ENCODE peak calls at places on chromosomes 7 and 10, in seven cellular contexts. I, K, P, M, H, S and J are unnamed samples.
A peak's percentile ranks its signal among the peaks of the same experiment; 100 is the strongest.

GRCh38 chr10:105681051-105681450 is 1040.0 kb downstream of the SORCS3 start:
- DNase-seq in P (no peak), S (peak; percentile 41), M (no peak), H (no peak), I (peak; percentile 8), K (no peak), J (no peak)

GRCh38 chr7:143345428-143345900 is 17.0 kb downstream of the FAM131B start:
- DNase-seq in P (peak; percentile 49), K (peak; percentile 78), M (no peak), H (no peak), S (peak; percentile 68), I (peak; percentile 70), J (peak; percentile 90)

GRCh38 chr7:159118623-159119022 is 26.0 kb downstream of the VIPR2 start:
- DNase-seq in M (no peak), I (no peak), H (peak; percentile 54), S (no peak), K (no peak), P (peak; percentile 22), J (no peak)

GRCh38 chr10:110704070-110704469 is 59.9 kb downstream of the RBM20 start:
- DNase-seq in P (no peak), M (no peak), S (no peak), H (no peak), I (no peak), K (no peak), J (no peak)

GRCh38 chr7:107658467-107658866 is 2.2 kb upstream of the SLC26A4 start:
- DNase-seq in S (no peak), I (no peak), M (no peak), H (no peak), K (no peak), P (no peak), J (no peak)

GRCh38 chr10:125158528-125159485 is 1.6 kb downstream of the CTBP2 start:
- DNase-seq in K (peak; percentile 42), I (peak; percentile 61), S (peak; percentile 53), P (peak; percentile 68), M (no peak), H (peak; percentile 80), J (peak; percentile 60)

GRCh38 chr7:152621426-152621825 is 54.5 kb downstream of the XRCC2 start:
- DNase-seq in I (no peak), S (no peak), K (no peak), H (no peak), P (no peak), M (no peak), J (no peak)

GRCh38 chr7:19117081-19117869 is at the start of gene TWIST1:
- DNase-seq in K (peak; percentile 41), P (peak; percentile 68), I (no peak), H (peak; percentile 91), M (peak; percentile 63), S (no peak), J (peak; percentile 86)

GRCh38 chr7:19561121-19561805 is 147.6 kb downstream of the POLR1F start:
- DNase-seq in K (no peak), M (no peak), H (no peak), I (no peak), P (no peak), S (no peak), J (no peak)

DNA sequence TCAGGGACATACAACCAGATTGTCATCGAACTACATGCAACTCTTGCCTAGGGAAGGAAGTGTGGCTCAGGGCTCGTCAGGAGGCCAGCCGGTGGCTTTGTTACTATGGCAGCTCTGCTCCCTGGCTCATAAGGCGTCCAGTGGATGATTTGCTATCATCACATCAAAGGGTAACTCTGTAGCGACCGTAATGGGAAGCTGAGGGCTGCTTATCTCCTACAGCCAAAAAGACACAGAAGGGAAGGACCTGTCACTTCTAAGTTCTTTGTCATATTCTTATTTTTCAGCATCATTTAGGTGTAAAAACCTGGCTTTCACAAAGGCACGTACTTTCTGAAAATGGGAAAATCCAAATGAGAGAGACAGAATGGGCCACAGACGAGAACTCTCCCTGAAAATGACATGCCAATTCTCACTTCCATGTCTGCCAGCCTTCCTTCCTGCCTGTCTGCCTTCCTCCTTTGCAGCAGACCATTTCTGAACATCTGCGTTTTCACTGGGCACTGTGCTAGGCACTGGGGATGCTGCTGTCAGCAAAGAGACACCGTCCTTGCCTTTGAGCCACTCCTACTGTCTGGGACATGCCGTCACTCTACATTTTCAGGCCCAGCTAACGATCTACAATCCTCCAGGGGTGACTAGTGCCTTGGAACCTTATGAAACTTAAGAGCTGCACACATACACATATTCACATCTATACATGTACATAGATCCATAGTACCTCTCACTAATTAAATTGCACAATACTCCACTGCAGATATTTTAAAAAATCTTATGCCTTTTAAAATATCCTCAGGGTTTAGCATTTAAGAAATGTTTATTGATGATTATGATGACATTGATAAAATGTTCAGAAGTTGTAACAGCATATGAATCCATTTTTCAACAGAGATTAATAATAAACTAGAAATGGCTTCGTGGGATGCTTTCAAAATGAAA is 26.9 kb downstream of the ENKUR start:
- DNase-seq in M (no peak), H (no peak), I (no peak), K (no peak), S (no peak), P (no peak), J (no peak)
- TF ChIP-seq EP300 in M (no peak), H (no peak), I (no peak), K (no peak), S (no peak), P (no peak), J (no peak)

GRCh38 chr10:127024655-127025054 is 119.4 kb downstream of the DOCK1 start:
- DNase-seq in P (peak; percentile 47), M (no peak), I (no peak), H (no peak), K (no peak), S (no peak), J (peak; percentile 14)
- TF ChIP-seq EP300 in P (no peak), M (no peak), I (peak; percentile 55), H (no peak), K (no peak), S (no peak), J (no peak)

GRCh38 chr7:125516194-125516593 is 586.6 kb upstream of the POT1 start:
- DNase-seq in I (no peak), P (no peak), H (no peak), K (no peak), M (no peak), S (no peak), J (no peak)
- TF ChIP-seq EP300 in I (no peak), P (no peak), H (no peak), K (no peak), M (no peak), S (no peak), J (no peak)

DNA sequence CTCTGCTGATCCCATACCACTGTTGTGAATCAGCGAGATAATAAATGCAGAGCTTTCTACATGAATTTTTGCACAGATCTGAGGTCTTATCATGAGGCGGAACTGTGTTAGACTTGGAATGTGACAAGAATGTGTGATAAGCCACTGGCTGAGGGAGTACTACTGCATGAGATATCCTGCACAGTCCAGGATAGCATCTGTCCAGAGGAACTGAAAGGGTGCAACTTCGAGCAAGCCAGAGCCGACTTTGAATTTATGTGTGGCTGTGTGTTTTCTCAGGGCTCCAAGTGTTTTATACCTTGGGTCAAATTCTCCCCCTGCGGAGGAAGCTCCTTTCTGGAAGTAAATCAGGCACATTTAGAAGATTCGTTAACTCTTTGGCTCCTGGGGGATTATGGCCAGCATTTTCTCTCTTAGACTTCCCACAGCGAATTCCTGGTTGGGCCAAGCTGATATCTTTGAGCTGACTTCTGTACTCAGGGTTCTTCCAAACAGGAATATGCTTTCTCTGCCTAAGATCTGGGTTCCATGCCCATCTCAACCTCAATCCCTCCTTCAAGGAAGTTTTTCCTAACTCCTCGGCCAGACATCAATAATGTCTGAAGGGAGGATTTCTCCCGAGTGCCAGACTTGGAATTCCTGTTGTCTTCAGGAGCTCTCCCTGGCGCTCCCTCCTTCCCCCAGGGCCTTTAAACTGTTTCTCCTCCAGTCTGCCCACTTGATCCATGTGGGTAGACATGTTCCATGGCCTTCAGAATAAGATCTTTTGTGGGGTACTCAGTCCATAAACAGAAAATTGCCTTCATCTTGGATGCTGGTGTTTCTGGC is 2.5 kb upstream of the MEST start:
- DNase-seq in H (no peak), K (no peak), S (no peak), M (no peak), P (no peak), I (no peak), J (no peak)
- TF ChIP-seq EP300 in H (no peak), K (no peak), S (no peak), M (no peak), P (no peak), I (no peak), J (no peak)

GRCh38 chr7:454356-455109 is 65.1 kb downstream of the PDGFA start:
- DNase-seq in P (no peak), I (no peak), K (no peak), H (no peak), M (no peak), S (no peak), J (no peak)

GRCh38 chr7:452791-453455 is 66.7 kb downstream of the PDGFA start:
- DNase-seq in S (no peak), P (no peak), K (no peak), H (no peak), I (no peak), M (no peak), J (no peak)

GRCh38 chr7:453597-454306 is 65.9 kb downstream of the PDGFA start:
- DNase-seq in M (no peak), I (no peak), S (no peak), P (no peak), H (no peak), K (no peak), J (peak; percentile 63)

GRCh38 chr7:457814-458510 is 61.7 kb downstream of the PDGFA start:
- DNase-seq in K (no peak), S (no peak), P (no peak), M (no peak), H (no peak), I (no peak), J (peak; percentile 12)

DNA sequence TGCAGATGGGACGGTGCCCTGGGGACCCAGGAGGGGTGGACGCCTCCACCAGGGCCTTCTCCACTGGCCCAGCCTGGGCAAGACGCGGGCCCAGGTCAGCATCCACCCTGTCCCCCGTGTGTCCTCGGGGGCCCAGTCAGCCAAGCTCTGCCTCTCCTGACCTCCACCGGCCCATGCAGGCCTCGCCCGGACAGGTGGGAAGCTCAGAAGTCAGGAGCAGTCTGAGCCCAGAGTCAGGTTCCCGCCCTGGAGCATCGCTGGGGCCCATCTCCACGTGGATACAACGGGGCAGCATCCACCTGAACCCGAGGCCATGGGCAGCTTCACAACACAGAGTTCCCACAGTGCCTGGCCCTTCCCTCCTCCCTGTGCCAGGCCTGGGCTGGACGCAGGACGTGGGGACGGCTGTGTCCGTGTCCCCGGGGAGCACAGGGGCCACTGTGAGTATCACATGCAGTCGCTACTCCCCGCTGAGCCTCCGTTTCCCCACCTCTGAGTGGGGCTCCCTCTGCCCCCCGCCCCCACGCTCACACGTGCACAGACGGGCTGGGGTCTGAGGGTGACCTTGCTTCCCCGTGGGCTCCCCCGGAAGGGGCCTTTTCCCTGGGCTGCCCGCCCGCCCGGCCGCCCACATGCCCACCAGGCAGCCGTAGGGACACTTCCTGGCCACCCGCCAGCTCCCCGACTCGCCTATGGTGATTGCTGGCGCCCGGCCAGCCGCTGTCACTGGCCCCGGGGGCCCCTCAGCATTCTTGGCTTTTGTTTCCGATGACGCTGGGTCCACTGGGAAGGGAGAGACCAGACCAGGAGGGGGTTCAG is 64.3 kb downstream of the PDGFA start:
- DNase-seq in K (no peak), I (peak; percentile 36), S (peak; percentile 82), M (peak; percentile 31), H (no peak), P (peak; percentile 58), J (no peak)
- TF ChIP-seq EP300 in K (no peak), I (no peak), S (no peak), M (no peak), H (no peak), P (no peak), J (no peak)